ENCODE peak calls at places on chromosomes 7 and 10, in eight cellular contexts. G, O, H, P, U, X, W and F are unnamed samples.

GRCh38 chr10:43263551-43264323 is 3.1 kb downstream of the RASGEF1A start:
- DNase-seq in G (no peak), O (no peak), H (no peak), P (no peak), U (no peak), X (no peak), W (no peak), F (no peak)

GRCh38 chr7:149468208-149468607 is 7.3 kb upstream of the ZNF777 start:
- DNase-seq in G (no peak), O (no peak), H (no peak), P (no peak), U (no peak), X (peak), W (peak), F (no peak)

GRCh38 chr7:38929460-38930171 is 20.6 kb upstream of the VPS41 start:
- DNase-seq in G (no peak), O (no peak), H (peak), P (no peak), U (no peak), X (peak), W (peak), F (no peak)

GRCh38 chr7:107661081-107661864 is 645 bp downstream of the SLC26A4 start:
- DNase-seq in G (peak), O (peak), H (peak), P (peak), U (peak), X (peak), W (peak), F (peak)

GRCh38 chr10:115931301-115931700 is 341.7 kb downstream of the GFRA1 start:
- DNase-seq in G (no peak), O (no peak), H (no peak), P (peak), U (no peak), X (no peak), W (no peak), F (no peak)

GRCh38 chr7:156025675-156026074 is 213.4 kb upstream of the SHH start:
- DNase-seq in G (no peak), O (no peak), H (no peak), P (no peak), U (no peak), X (no peak), W (no peak), F (no peak)

GRCh38 chr7:13894956-13895355 is 94.5 kb downstream of the ETV1 start:
- DNase-seq in G (no peak), O (no peak), H (no peak), P (no peak), U (no peak), X (no peak), W (no peak), F (no peak)

GRCh38 chr10:111493024-111493625 is 416.3 kb downstream of the ADRA2A start:
- DNase-seq in G (no peak), O (no peak), H (no peak), P (no peak), U (no peak), X (no peak), W (no peak), F (no peak)

GRCh38 chr10:34955391-34955790 is 134.8 kb downstream of the CUL2 start:
- DNase-seq in G (no peak), O (no peak), H (no peak), P (no peak), U (no peak), X (no peak), W (no peak), F (no peak)

GRCh38 chr7:3495530-3495929 is 194.5 kb downstream of the SDK1 start:
- DNase-seq in G (no peak), O (no peak), H (no peak), P (peak), U (no peak), X (no peak), W (peak), F (no peak)

GRCh38 chr10:30151581-30152389 is 92.4 kb upstream of the JCAD start:
- DNase-seq in G (no peak), O (no peak), H (peak), P (no peak), U (no peak), X (peak), W (peak), F (no peak)

GRCh38 chr7:103048833-103049232 is 25.8 kb downstream of the FBXL13 start:
- DNase-seq in G (no peak), O (no peak), H (no peak), P (no peak), U (no peak), X (no peak), W (peak), F (no peak)

GRCh38 chr10:47299989-47300931 is at the start of gene GDF10:
- DNase-seq in G (no peak), O (no peak), H (peak), P (no peak), U (no peak), X (no peak), W (peak), F (no peak)

GRCh38 chr10:116785867-116786266 is 43.5 kb upstream of the HSPA12A start:
- DNase-seq in G (no peak), O (no peak), H (no peak), P (no peak), U (no peak), X (no peak), W (no peak), F (no peak)

GRCh38 chr7:103131225-103131624 is 17.7 kb downstream of the NAPEPLD start:
- DNase-seq in G (no peak), O (no peak), H (no peak), P (no peak), U (no peak), X (no peak), W (no peak), F (no peak)